ENCODE peak calls at places on chromosomes 5 and 9, in five cellular contexts. A is SK-N-SH, R is HS-5, N is EH, F is right lobe of liver. U is an unnamed sample.

GRCh38 chr9:135240871-135241311 is 153.4 kb downstream of the OLFM1 start:
- DNase-seq in A (no peak), F (no peak), R (no peak), N (no peak), U (no peak)

GRCh38 chr9:133754187-133754586 is 16.0 kb upstream of the SARDH start:
- DNase-seq in N (peak), F (no peak), R (no peak), A (no peak), U (no peak)

GRCh38 chr5:74865293-74865798 is 841 bp downstream of the FAM169A start:
- DNase-seq in A (peak), F (no peak), R (peak), N (no peak), U (no peak)

GRCh38 chr5:38780950-38781349 is 64.9 kb upstream of the OSMR start:
- DNase-seq in F (peak), N (peak), A (no peak), R (peak), U (peak)

GRCh38 chr9:110114888-110115259 is 93.1 kb downstream of the C9orf152 start:
- DNase-seq in F (no peak), N (peak), A (no peak), R (no peak), U (peak)

GRCh38 chr9:12876872-12877271 is 102.1 kb downstream of the LURAP1L start:
- DNase-seq in R (no peak), A (no peak), F (no peak), N (no peak), U (no peak)

GRCh38 chr9:133759146-133759900 is 21.2 kb upstream of the SARDH start:
- DNase-seq in F (peak), A (peak), N (no peak), R (no peak), U (no peak)

GRCh38 chr5:58773744-58774441 is 191.0 kb downstream of the RAB3C start:
- DNase-seq in F (peak), N (no peak), R (no peak), A (no peak), U (no peak)

GRCh38 chr5:118611332-118611945 is 376.9 kb downstream of the DTWD2 start:
- DNase-seq in R (peak), A (peak), N (peak), F (peak), U (peak)

GRCh38 chr5:17132444-17133083 is 84.9 kb upstream of the BASP1 start:
- DNase-seq in A (peak), N (peak), R (no peak), F (no peak), U (peak)

GRCh38 chr9:127540664-127541041 is 71.4 kb upstream of the STXBP1 start:
- DNase-seq in F (no peak), R (no peak), N (no peak), A (no peak), U (no peak)

GRCh38 chr9:127185931-127186781 is 63.7 kb upstream of the ANGPTL2 start:
- DNase-seq in N (peak), F (no peak), A (peak), R (peak), U (peak)

GRCh38 chr9:111831371-111832108 is 36.8 kb upstream of the SHOC1 start:
- DNase-seq in R (no peak), F (no peak), A (no peak), N (peak), U (peak)

GRCh38 chr5:171692936-171693335 is 92.7 kb upstream of the SMIM23 start:
- DNase-seq in A (no peak), F (no peak), N (no peak), R (no peak), U (no peak)

GRCh38 chr9:14306672-14307646 is 7.0 kb downstream of the NFIB start:
- DNase-seq in N (no peak), R (no peak), F (no peak), A (no peak), U (peak)

GRCh38 chr5:113489299-113489698 is 1.0 kb upstream of the MCC start:
- DNase-seq in A (peak), R (peak), N (peak), F (no peak), U (peak)

GRCh38 chr9:100669968-100670367 is 92.1 kb downstream of the CAVIN4 start:
- DNase-seq in R (no peak), F (no peak), A (no peak), N (no peak), U (no peak)

GRCh38 chr5:29150840-29151239 is 2042.6 kb upstream of the CDH6 start:
- DNase-seq in F (no peak), R (no peak), N (no peak), A (no peak), U (no peak)

GRCh38 chr9:104269374-104269773 is 175.3 kb downstream of the SMC2 start:
- DNase-seq in A (no peak), F (no peak), N (no peak), R (no peak), U (no peak)

GRCh38 chr5:124253421-124253820 is 493.0 kb downstream of the ZNF608 start:
- DNase-seq in N (no peak), R (no peak), F (no peak), A (no peak), U (no peak)

GRCh38 chr5:149585910-149586309 is 4.6 kb downstream of the ARHGEF37 start:
- DNase-seq in F (no peak), R (no peak), A (no peak), N (no peak), U (no peak)

GRCh38 chr9:134049772-134050588 is 17.8 kb downstream of the BRD3 start:
- DNase-seq in N (no peak), R (no peak), A (no peak), F (no peak), U (no peak)

GRCh38 chr9:122827759-122828090 is 663 bp downstream of the PDCL start:
- DNase-seq in R (no peak), N (peak), A (no peak), F (no peak), U (peak)

GRCh38 chr5:82106207-82106606 is 134.4 kb downstream of the ATG10 start:
- DNase-seq in R (no peak), N (no peak), F (no peak), A (no peak), U (peak)

GRCh38 chr9:91420471-91421021 is 3.1 kb downstream of the NFIL3 start:
- DNase-seq in A (no peak), F (no peak), R (no peak), N (peak), U (peak)

GRCh38 chr5:169801324-169801777 is 164.3 kb downstream of the DOCK2 start:
- DNase-seq in R (peak), F (no peak), A (no peak), N (peak), U (peak)